ENCODE peak calls at places on chromosomes 3 and 15, in nine cellular contexts. One of them, this sample, is unnamed.

GRCh38 chr3:13595001-13595421 is 46.1 kb downstream of the FBLN2 start:
- DNase-seq in RPMI8226: no peak
- DNase-seq in stimulated activated CD4-positive, alpha-beta T cell treated with anti-CD3 and anti-CD28 coated beads, Interleukin-4, amount 100 ng/mL, for 4 hours: no peak
- DNase-seq in kidney: no peak
- DNase-seq in ecto neural progenitor cell: no peak
- DNase-seq in NCI-H774: no peak
- DNase-seq in NCI-H1417: no peak
- DNase-seq in activated T-helper 1 cell treated with anti-CD3 and anti-CD28 coated beads, Interleukin-2, amount 50 U/mL, for 16 hours: no peak
- DNase-seq in naive thymus-derived CD8-positive, alpha-beta T cell: no peak
- DNase-seq in this sample: no peak

GRCh38 chr3:140290105-140290504 is 355.1 kb downstream of the CLSTN2 start:
- DNase-seq in RPMI8226: no peak
- DNase-seq in stimulated activated CD4-positive, alpha-beta T cell treated with anti-CD3 and anti-CD28 coated beads, Interleukin-4, amount 100 ng/mL, for 4 hours: no peak
- DNase-seq in kidney: no peak
- DNase-seq in ecto neural progenitor cell: no peak
- DNase-seq in NCI-H774: no peak
- DNase-seq in NCI-H1417: no peak
- DNase-seq in activated T-helper 1 cell treated with anti-CD3 and anti-CD28 coated beads, Interleukin-2, amount 50 U/mL, for 16 hours: no peak
- DNase-seq in naive thymus-derived CD8-positive, alpha-beta T cell: no peak
- DNase-seq in this sample: no peak

GRCh38 chr15:35445891-35446290 is 100.1 kb downstream of the DPH6 start:
- DNase-seq in RPMI8226: no peak
- DNase-seq in stimulated activated CD4-positive, alpha-beta T cell treated with anti-CD3 and anti-CD28 coated beads, Interleukin-4, amount 100 ng/mL, for 4 hours: no peak
- DNase-seq in kidney: no peak
- DNase-seq in ecto neural progenitor cell: no peak
- DNase-seq in NCI-H774: no peak
- DNase-seq in NCI-H1417: no peak
- DNase-seq in activated T-helper 1 cell treated with anti-CD3 and anti-CD28 coated beads, Interleukin-2, amount 50 U/mL, for 16 hours: no peak
- DNase-seq in naive thymus-derived CD8-positive, alpha-beta T cell: no peak
- DNase-seq in this sample: no peak

GRCh38 chr3:170421147-170421641 is 2.5 kb downstream of the CLDN11 start:
- DNase-seq in RPMI8226: no peak
- DNase-seq in stimulated activated CD4-positive, alpha-beta T cell treated with anti-CD3 and anti-CD28 coated beads, Interleukin-4, amount 100 ng/mL, for 4 hours: no peak
- DNase-seq in kidney: no peak
- DNase-seq in ecto neural progenitor cell: no peak
- DNase-seq in NCI-H774: no peak
- DNase-seq in NCI-H1417: no peak
- DNase-seq in activated T-helper 1 cell treated with anti-CD3 and anti-CD28 coated beads, Interleukin-2, amount 50 U/mL, for 16 hours: no peak
- DNase-seq in naive thymus-derived CD8-positive, alpha-beta T cell: no peak
- DNase-seq in this sample: no peak

GRCh38 chr3:108223928-108224327 is 1.7 kb upstream of the IFT57 start:
- DNase-seq in RPMI8226: no peak
- DNase-seq in stimulated activated CD4-positive, alpha-beta T cell treated with anti-CD3 and anti-CD28 coated beads, Interleukin-4, amount 100 ng/mL, for 4 hours: no peak
- DNase-seq in kidney: no peak
- DNase-seq in ecto neural progenitor cell: no peak
- DNase-seq in NCI-H774: no peak
- DNase-seq in NCI-H1417: no peak
- DNase-seq in activated T-helper 1 cell treated with anti-CD3 and anti-CD28 coated beads, Interleukin-2, amount 50 U/mL, for 16 hours: no peak
- DNase-seq in naive thymus-derived CD8-positive, alpha-beta T cell: no peak
- DNase-seq in this sample: no peak

GRCh38 chr3:129039271-129040038 is 21.1 kb upstream of the GP9 start:
- DNase-seq in RPMI8226: peak
- DNase-seq in stimulated activated CD4-positive, alpha-beta T cell treated with anti-CD3 and anti-CD28 coated beads, Interleukin-4, amount 100 ng/mL, for 4 hours: no peak
- DNase-seq in kidney: peak
- DNase-seq in ecto neural progenitor cell: peak
- DNase-seq in NCI-H774: peak
- DNase-seq in NCI-H1417: peak
- DNase-seq in activated T-helper 1 cell treated with anti-CD3 and anti-CD28 coated beads, Interleukin-2, amount 50 U/mL, for 16 hours: no peak
- DNase-seq in naive thymus-derived CD8-positive, alpha-beta T cell: no peak
- DNase-seq in this sample: no peak

GRCh38 chr3:176147251-176147650 is 1050.0 kb downstream of the TBL1XR1 start:
- DNase-seq in RPMI8226: no peak
- DNase-seq in stimulated activated CD4-positive, alpha-beta T cell treated with anti-CD3 and anti-CD28 coated beads, Interleukin-4, amount 100 ng/mL, for 4 hours: no peak
- DNase-seq in kidney: no peak
- DNase-seq in ecto neural progenitor cell: no peak
- DNase-seq in NCI-H774: peak
- DNase-seq in NCI-H1417: peak
- DNase-seq in activated T-helper 1 cell treated with anti-CD3 and anti-CD28 coated beads, Interleukin-2, amount 50 U/mL, for 16 hours: no peak
- DNase-seq in naive thymus-derived CD8-positive, alpha-beta T cell: no peak
- DNase-seq in this sample: no peak

GRCh38 chr3:129120254-129121004 is 1.2 kb downstream of the RAB43 start:
- DNase-seq in RPMI8226: peak
- DNase-seq in stimulated activated CD4-positive, alpha-beta T cell treated with anti-CD3 and anti-CD28 coated beads, Interleukin-4, amount 100 ng/mL, for 4 hours: peak
- DNase-seq in kidney: peak
- DNase-seq in ecto neural progenitor cell: peak
- DNase-seq in NCI-H774: no peak
- DNase-seq in NCI-H1417: no peak
- DNase-seq in activated T-helper 1 cell treated with anti-CD3 and anti-CD28 coated beads, Interleukin-2, amount 50 U/mL, for 16 hours: peak
- DNase-seq in naive thymus-derived CD8-positive, alpha-beta T cell: peak
- DNase-seq in this sample: peak

GRCh38 chr15:66700802-66701421 is 1.1 kb upstream of the SMAD6 start:
- DNase-seq in RPMI8226: peak
- DNase-seq in stimulated activated CD4-positive, alpha-beta T cell treated with anti-CD3 and anti-CD28 coated beads, Interleukin-4, amount 100 ng/mL, for 4 hours: peak
- DNase-seq in kidney: peak
- DNase-seq in ecto neural progenitor cell: peak
- DNase-seq in NCI-H774: peak
- DNase-seq in NCI-H1417: peak
- DNase-seq in activated T-helper 1 cell treated with anti-CD3 and anti-CD28 coated beads, Interleukin-2, amount 50 U/mL, for 16 hours: peak
- DNase-seq in naive thymus-derived CD8-positive, alpha-beta T cell: peak
- DNase-seq in this sample: peak

GRCh38 chr3:50502584-50503423 is 630 bp downstream of the CACNA2D2 start:
- DNase-seq in RPMI8226: no peak
- DNase-seq in stimulated activated CD4-positive, alpha-beta T cell treated with anti-CD3 and anti-CD28 coated beads, Interleukin-4, amount 100 ng/mL, for 4 hours: peak
- DNase-seq in kidney: no peak
- DNase-seq in ecto neural progenitor cell: peak
- DNase-seq in NCI-H774: no peak
- DNase-seq in NCI-H1417: no peak
- DNase-seq in activated T-helper 1 cell treated with anti-CD3 and anti-CD28 coated beads, Interleukin-2, amount 50 U/mL, for 16 hours: no peak
- DNase-seq in naive thymus-derived CD8-positive, alpha-beta T cell: no peak
- DNase-seq in this sample: no peak

GRCh38 chr15:99909914-99910313 is 176.7 kb upstream of the LYSMD4 start:
- DNase-seq in RPMI8226: peak
- DNase-seq in stimulated activated CD4-positive, alpha-beta T cell treated with anti-CD3 and anti-CD28 coated beads, Interleukin-4, amount 100 ng/mL, for 4 hours: no peak
- DNase-seq in kidney: no peak
- DNase-seq in ecto neural progenitor cell: no peak
- DNase-seq in NCI-H774: no peak
- DNase-seq in NCI-H1417: no peak
- DNase-seq in activated T-helper 1 cell treated with anti-CD3 and anti-CD28 coated beads, Interleukin-2, amount 50 U/mL, for 16 hours: no peak
- DNase-seq in naive thymus-derived CD8-positive, alpha-beta T cell: no peak
- DNase-seq in this sample: no peak

GRCh38 chr3:21054064-21054463 is 696.9 kb downstream of the ZNF385D start:
- DNase-seq in RPMI8226: no peak
- DNase-seq in stimulated activated CD4-positive, alpha-beta T cell treated with anti-CD3 and anti-CD28 coated beads, Interleukin-4, amount 100 ng/mL, for 4 hours: no peak
- DNase-seq in kidney: no peak
- DNase-seq in ecto neural progenitor cell: no peak
- DNase-seq in NCI-H774: no peak
- DNase-seq in NCI-H1417: no peak
- DNase-seq in activated T-helper 1 cell treated with anti-CD3 and anti-CD28 coated beads, Interleukin-2, amount 50 U/mL, for 16 hours: no peak
- DNase-seq in naive thymus-derived CD8-positive, alpha-beta T cell: no peak
- DNase-seq in this sample: no peak

GRCh38 chr3:136852180-136852579 is 9.8 kb upstream of the NCK1 start:
- DNase-seq in RPMI8226: no peak
- DNase-seq in stimulated activated CD4-positive, alpha-beta T cell treated with anti-CD3 and anti-CD28 coated beads, Interleukin-4, amount 100 ng/mL, for 4 hours: no peak
- DNase-seq in kidney: no peak
- DNase-seq in ecto neural progenitor cell: no peak
- DNase-seq in NCI-H774: no peak
- DNase-seq in NCI-H1417: no peak
- DNase-seq in activated T-helper 1 cell treated with anti-CD3 and anti-CD28 coated beads, Interleukin-2, amount 50 U/mL, for 16 hours: no peak
- DNase-seq in naive thymus-derived CD8-positive, alpha-beta T cell: no peak
- DNase-seq in this sample: no peak

GRCh38 chr3:170802164-170803151 is 67.5 kb downstream of the RPL22L1 start:
- DNase-seq in RPMI8226: no peak
- DNase-seq in stimulated activated CD4-positive, alpha-beta T cell treated with anti-CD3 and anti-CD28 coated beads, Interleukin-4, amount 100 ng/mL, for 4 hours: no peak
- DNase-seq in kidney: no peak
- DNase-seq in ecto neural progenitor cell: no peak
- DNase-seq in NCI-H774: no peak
- DNase-seq in NCI-H1417: no peak
- DNase-seq in activated T-helper 1 cell treated with anti-CD3 and anti-CD28 coated beads, Interleukin-2, amount 50 U/mL, for 16 hours: no peak
- DNase-seq in naive thymus-derived CD8-positive, alpha-beta T cell: no peak
- DNase-seq in this sample: no peak

GRCh38 chr3:32934150-32934742 is 17.2 kb upstream of the CCR4 start:
- DNase-seq in RPMI8226: peak
- DNase-seq in stimulated activated CD4-positive, alpha-beta T cell treated with anti-CD3 and anti-CD28 coated beads, Interleukin-4, amount 100 ng/mL, for 4 hours: no peak
- DNase-seq in kidney: no peak
- DNase-seq in ecto neural progenitor cell: no peak
- DNase-seq in NCI-H774: no peak
- DNase-seq in NCI-H1417: peak
- DNase-seq in activated T-helper 1 cell treated with anti-CD3 and anti-CD28 coated beads, Interleukin-2, amount 50 U/mL, for 16 hours: no peak
- DNase-seq in naive thymus-derived CD8-positive, alpha-beta T cell: no peak
- DNase-seq in this sample: no peak

GRCh38 chr15:63595066-63595465 is 2.1 kb upstream of the FBXL22 start:
- DNase-seq in RPMI8226: no peak
- DNase-seq in stimulated activated CD4-positive, alpha-beta T cell treated with anti-CD3 and anti-CD28 coated beads, Interleukin-4, amount 100 ng/mL, for 4 hours: no peak
- DNase-seq in kidney: no peak
- DNase-seq in ecto neural progenitor cell: no peak
- DNase-seq in NCI-H774: no peak
- DNase-seq in NCI-H1417: no peak
- DNase-seq in activated T-helper 1 cell treated with anti-CD3 and anti-CD28 coated beads, Interleukin-2, amount 50 U/mL, for 16 hours: no peak
- DNase-seq in naive thymus-derived CD8-positive, alpha-beta T cell: no peak
- DNase-seq in this sample: no peak

GRCh38 chr3:44712455-44713075 is at the start of gene ZNF502:
- DNase-seq in RPMI8226: no peak
- DNase-seq in stimulated activated CD4-positive, alpha-beta T cell treated with anti-CD3 and anti-CD28 coated beads, Interleukin-4, amount 100 ng/mL, for 4 hours: peak
- DNase-seq in kidney: peak
- DNase-seq in ecto neural progenitor cell: peak
- DNase-seq in NCI-H774: no peak
- DNase-seq in NCI-H1417: peak
- DNase-seq in activated T-helper 1 cell treated with anti-CD3 and anti-CD28 coated beads, Interleukin-2, amount 50 U/mL, for 16 hours: peak
- DNase-seq in naive thymus-derived CD8-positive, alpha-beta T cell: peak
- DNase-seq in this sample: no peak

GRCh38 chr3:125271127-125271526 is 58.6 kb upstream of the SLC12A8 start:
- DNase-seq in RPMI8226: no peak
- DNase-seq in stimulated activated CD4-positive, alpha-beta T cell treated with anti-CD3 and anti-CD28 coated beads, Interleukin-4, amount 100 ng/mL, for 4 hours: no peak
- DNase-seq in kidney: no peak
- DNase-seq in ecto neural progenitor cell: no peak
- DNase-seq in NCI-H774: no peak
- DNase-seq in NCI-H1417: no peak
- DNase-seq in activated T-helper 1 cell treated with anti-CD3 and anti-CD28 coated beads, Interleukin-2, amount 50 U/mL, for 16 hours: no peak
- DNase-seq in naive thymus-derived CD8-positive, alpha-beta T cell: no peak
- DNase-seq in this sample: no peak

GRCh38 chr3:192571197-192571791 is 156.0 kb downstream of the FGF12 start:
- DNase-seq in RPMI8226: peak
- DNase-seq in stimulated activated CD4-positive, alpha-beta T cell treated with anti-CD3 and anti-CD28 coated beads, Interleukin-4, amount 100 ng/mL, for 4 hours: no peak
- DNase-seq in kidney: peak
- DNase-seq in ecto neural progenitor cell: no peak
- DNase-seq in NCI-H774: peak
- DNase-seq in NCI-H1417: no peak
- DNase-seq in activated T-helper 1 cell treated with anti-CD3 and anti-CD28 coated beads, Interleukin-2, amount 50 U/mL, for 16 hours: no peak
- DNase-seq in naive thymus-derived CD8-positive, alpha-beta T cell: no peak
- DNase-seq in this sample: no peak

GRCh38 chr3:196778755-196779154 is 39.1 kb downstream of the PAK2 start:
- DNase-seq in RPMI8226: no peak
- DNase-seq in stimulated activated CD4-positive, alpha-beta T cell treated with anti-CD3 and anti-CD28 coated beads, Interleukin-4, amount 100 ng/mL, for 4 hours: no peak
- DNase-seq in kidney: no peak
- DNase-seq in ecto neural progenitor cell: no peak
- DNase-seq in NCI-H774: no peak
- DNase-seq in NCI-H1417: no peak
- DNase-seq in activated T-helper 1 cell treated with anti-CD3 and anti-CD28 coated beads, Interleukin-2, amount 50 U/mL, for 16 hours: no peak
- DNase-seq in naive thymus-derived CD8-positive, alpha-beta T cell: no peak
- DNase-seq in this sample: no peak

GRCh38 chr3:32176989-32177701 is 61.3 kb upstream of the CMTM8 start:
- DNase-seq in RPMI8226: peak
- DNase-seq in stimulated activated CD4-positive, alpha-beta T cell treated with anti-CD3 and anti-CD28 coated beads, Interleukin-4, amount 100 ng/mL, for 4 hours: peak
- DNase-seq in kidney: no peak
- DNase-seq in ecto neural progenitor cell: peak
- DNase-seq in NCI-H774: no peak
- DNase-seq in NCI-H1417: peak
- DNase-seq in activated T-helper 1 cell treated with anti-CD3 and anti-CD28 coated beads, Interleukin-2, amount 50 U/mL, for 16 hours: no peak
- DNase-seq in naive thymus-derived CD8-positive, alpha-beta T cell: peak
- DNase-seq in this sample: no peak

GRCh38 chr3:190345027-190345821 is 23.0 kb upstream of the CLDN1 start:
- DNase-seq in RPMI8226: no peak
- DNase-seq in stimulated activated CD4-positive, alpha-beta T cell treated with anti-CD3 and anti-CD28 coated beads, Interleukin-4, amount 100 ng/mL, for 4 hours: no peak
- DNase-seq in kidney: no peak
- DNase-seq in ecto neural progenitor cell: no peak
- DNase-seq in NCI-H774: peak
- DNase-seq in NCI-H1417: no peak
- DNase-seq in activated T-helper 1 cell treated with anti-CD3 and anti-CD28 coated beads, Interleukin-2, amount 50 U/mL, for 16 hours: no peak
- DNase-seq in naive thymus-derived CD8-positive, alpha-beta T cell: no peak
- DNase-seq in this sample: no peak

GRCh38 chr15:75061272-75061671 is 37.9 kb downstream of the PPCDC start:
- DNase-seq in RPMI8226: peak
- DNase-seq in stimulated activated CD4-positive, alpha-beta T cell treated with anti-CD3 and anti-CD28 coated beads, Interleukin-4, amount 100 ng/mL, for 4 hours: no peak
- DNase-seq in kidney: no peak
- DNase-seq in ecto neural progenitor cell: peak
- DNase-seq in NCI-H774: no peak
- DNase-seq in NCI-H1417: no peak
- DNase-seq in activated T-helper 1 cell treated with anti-CD3 and anti-CD28 coated beads, Interleukin-2, amount 50 U/mL, for 16 hours: no peak
- DNase-seq in naive thymus-derived CD8-positive, alpha-beta T cell: no peak
- DNase-seq in this sample: no peak

GRCh38 chr3:182117131-182117530 is 405.4 kb downstream of the SOX2 start:
- DNase-seq in RPMI8226: no peak
- DNase-seq in stimulated activated CD4-positive, alpha-beta T cell treated with anti-CD3 and anti-CD28 coated beads, Interleukin-4, amount 100 ng/mL, for 4 hours: no peak
- DNase-seq in kidney: no peak
- DNase-seq in ecto neural progenitor cell: no peak
- DNase-seq in NCI-H774: no peak
- DNase-seq in NCI-H1417: no peak
- DNase-seq in activated T-helper 1 cell treated with anti-CD3 and anti-CD28 coated beads, Interleukin-2, amount 50 U/mL, for 16 hours: no peak
- DNase-seq in naive thymus-derived CD8-positive, alpha-beta T cell: no peak
- DNase-seq in this sample: no peak

GRCh38 chr15:85142324-85142723 is 160.7 kb downstream of the PDE8A start:
- DNase-seq in RPMI8226: no peak
- DNase-seq in stimulated activated CD4-positive, alpha-beta T cell treated with anti-CD3 and anti-CD28 coated beads, Interleukin-4, amount 100 ng/mL, for 4 hours: no peak
- DNase-seq in kidney: no peak
- DNase-seq in ecto neural progenitor cell: no peak
- DNase-seq in NCI-H774: no peak
- DNase-seq in NCI-H1417: no peak
- DNase-seq in activated T-helper 1 cell treated with anti-CD3 and anti-CD28 coated beads, Interleukin-2, amount 50 U/mL, for 16 hours: no peak
- DNase-seq in naive thymus-derived CD8-positive, alpha-beta T cell: no peak
- DNase-seq in this sample: no peak

GRCh38 chr3:86563358-86563970 is 427.5 kb downstream of the VGLL3 start:
- DNase-seq in RPMI8226: peak
- DNase-seq in stimulated activated CD4-positive, alpha-beta T cell treated with anti-CD3 and anti-CD28 coated beads, Interleukin-4, amount 100 ng/mL, for 4 hours: no peak
- DNase-seq in kidney: no peak
- DNase-seq in ecto neural progenitor cell: no peak
- DNase-seq in NCI-H774: no peak
- DNase-seq in NCI-H1417: peak
- DNase-seq in activated T-helper 1 cell treated with anti-CD3 and anti-CD28 coated beads, Interleukin-2, amount 50 U/mL, for 16 hours: no peak
- DNase-seq in naive thymus-derived CD8-positive, alpha-beta T cell: no peak
- DNase-seq in this sample: no peak

GRCh38 chr15:100152463-100152862 is 189.3 kb downstream of the ADAMTS17 start:
- DNase-seq in RPMI8226: no peak
- DNase-seq in stimulated activated CD4-positive, alpha-beta T cell treated with anti-CD3 and anti-CD28 coated beads, Interleukin-4, amount 100 ng/mL, for 4 hours: no peak
- DNase-seq in kidney: no peak
- DNase-seq in ecto neural progenitor cell: no peak
- DNase-seq in NCI-H774: no peak
- DNase-seq in NCI-H1417: no peak
- DNase-seq in activated T-helper 1 cell treated with anti-CD3 and anti-CD28 coated beads, Interleukin-2, amount 50 U/mL, for 16 hours: no peak
- DNase-seq in naive thymus-derived CD8-positive, alpha-beta T cell: no peak
- DNase-seq in this sample: no peak

GRCh38 chr3:108469126-108469525 is 41.3 kb downstream of the MYH15 start:
- DNase-seq in RPMI8226: no peak
- DNase-seq in stimulated activated CD4-positive, alpha-beta T cell treated with anti-CD3 and anti-CD28 coated beads, Interleukin-4, amount 100 ng/mL, for 4 hours: no peak
- DNase-seq in kidney: no peak
- DNase-seq in ecto neural progenitor cell: no peak
- DNase-seq in NCI-H774: no peak
- DNase-seq in NCI-H1417: no peak
- DNase-seq in activated T-helper 1 cell treated with anti-CD3 and anti-CD28 coated beads, Interleukin-2, amount 50 U/mL, for 16 hours: no peak
- DNase-seq in naive thymus-derived CD8-positive, alpha-beta T cell: no peak
- DNase-seq in this sample: no peak

GRCh38 chr3:183526838-183527420 is 28.6 kb downstream of the KLHL6 start:
- DNase-seq in RPMI8226: peak
- DNase-seq in stimulated activated CD4-positive, alpha-beta T cell treated with anti-CD3 and anti-CD28 coated beads, Interleukin-4, amount 100 ng/mL, for 4 hours: no peak
- DNase-seq in kidney: no peak
- DNase-seq in ecto neural progenitor cell: no peak
- DNase-seq in NCI-H774: no peak
- DNase-seq in NCI-H1417: no peak
- DNase-seq in activated T-helper 1 cell treated with anti-CD3 and anti-CD28 coated beads, Interleukin-2, amount 50 U/mL, for 16 hours: no peak
- DNase-seq in naive thymus-derived CD8-positive, alpha-beta T cell: no peak
- DNase-seq in this sample: no peak

GRCh38 chr15:78208341-78208844 is 26.0 kb downstream of the ACSBG1 start:
- DNase-seq in RPMI8226: no peak
- DNase-seq in stimulated activated CD4-positive, alpha-beta T cell treated with anti-CD3 and anti-CD28 coated beads, Interleukin-4, amount 100 ng/mL, for 4 hours: no peak
- DNase-seq in kidney: no peak
- DNase-seq in ecto neural progenitor cell: no peak
- DNase-seq in NCI-H774: no peak
- DNase-seq in NCI-H1417: no peak
- DNase-seq in activated T-helper 1 cell treated with anti-CD3 and anti-CD28 coated beads, Interleukin-2, amount 50 U/mL, for 16 hours: no peak
- DNase-seq in naive thymus-derived CD8-positive, alpha-beta T cell: no peak
- DNase-seq in this sample: no peak

GRCh38 chr3:32239638-32240550 is 1.4 kb downstream of the CMTM8 start:
- DNase-seq in RPMI8226: peak
- DNase-seq in stimulated activated CD4-positive, alpha-beta T cell treated with anti-CD3 and anti-CD28 coated beads, Interleukin-4, amount 100 ng/mL, for 4 hours: peak
- DNase-seq in kidney: no peak
- DNase-seq in ecto neural progenitor cell: peak
- DNase-seq in NCI-H774: no peak
- DNase-seq in NCI-H1417: no peak
- DNase-seq in activated T-helper 1 cell treated with anti-CD3 and anti-CD28 coated beads, Interleukin-2, amount 50 U/mL, for 16 hours: no peak
- DNase-seq in naive thymus-derived CD8-positive, alpha-beta T cell: peak
- DNase-seq in this sample: no peak